ENCODE peak calls at places on chromosome 17, in nine cellular contexts. One of them, this sample, is unnamed.

GRCh38 chr17:38779965-38780752 is 19.2 kb downstream of the PIP4K2B start:
- DNase-seq in activated CD8-positive, alpha-beta memory T cell treated with anti-CD3 and anti-CD28 coated beads for 24 hours: no peak
- DNase-seq in AG04450: no peak
- DNase-seq in GM20000: no peak
- DNase-seq in hepatic stellate cell: no peak
- DNase-seq in Calu3: no peak
- DNase-seq in posterior vena cava: no peak
- DNase-seq in naive thymus-derived CD4-positive, alpha-beta T cell: no peak
- DNase-seq in Kasumi-1: no peak
- DNase-seq in this sample: no peak

GRCh38 chr17:38532451-38532850 is 73.3 kb downstream of the SRCIN1 start:
- DNase-seq in activated CD8-positive, alpha-beta memory T cell treated with anti-CD3 and anti-CD28 coated beads for 24 hours: no peak
- DNase-seq in AG04450: no peak
- DNase-seq in GM20000: no peak
- DNase-seq in hepatic stellate cell: no peak
- DNase-seq in Calu3: no peak
- DNase-seq in posterior vena cava: no peak
- DNase-seq in naive thymus-derived CD4-positive, alpha-beta T cell: no peak
- DNase-seq in Kasumi-1: no peak
- DNase-seq in this sample: no peak

GRCh38 chr17:77407321-77408277 is 266.8 kb downstream of the SEC14L1 start:
- DNase-seq in activated CD8-positive, alpha-beta memory T cell treated with anti-CD3 and anti-CD28 coated beads for 24 hours: no peak
- DNase-seq in AG04450: no peak
- DNase-seq in GM20000: no peak
- DNase-seq in hepatic stellate cell: no peak
- DNase-seq in Calu3: no peak
- DNase-seq in posterior vena cava: no peak
- DNase-seq in naive thymus-derived CD4-positive, alpha-beta T cell: no peak
- DNase-seq in Kasumi-1: no peak
- DNase-seq in this sample: no peak

GRCh38 chr17:66533572-66533971 is 231.2 kb downstream of the PRKCA start:
- DNase-seq in activated CD8-positive, alpha-beta memory T cell treated with anti-CD3 and anti-CD28 coated beads for 24 hours: peak; percentile 38
- DNase-seq in AG04450: peak; percentile 43
- DNase-seq in GM20000: no peak
- DNase-seq in hepatic stellate cell: no peak
- DNase-seq in Calu3: no peak
- DNase-seq in posterior vena cava: no peak
- DNase-seq in naive thymus-derived CD4-positive, alpha-beta T cell: no peak
- DNase-seq in Kasumi-1: peak; percentile 40
- DNase-seq in this sample: no peak

GRCh38 chr17:39236383-39236927 is 10.7 kb upstream of the STAC2 start:
- DNase-seq in activated CD8-positive, alpha-beta memory T cell treated with anti-CD3 and anti-CD28 coated beads for 24 hours: no peak
- DNase-seq in AG04450: no peak
- DNase-seq in GM20000: no peak
- DNase-seq in hepatic stellate cell: no peak
- DNase-seq in Calu3: no peak
- DNase-seq in posterior vena cava: peak; percentile 36
- DNase-seq in naive thymus-derived CD4-positive, alpha-beta T cell: no peak
- DNase-seq in Kasumi-1: no peak
- DNase-seq in this sample: no peak

GRCh38 chr17:3972931-3973330 is 8.7 kb upstream of the ATP2A3 start:
- DNase-seq in activated CD8-positive, alpha-beta memory T cell treated with anti-CD3 and anti-CD28 coated beads for 24 hours: no peak
- DNase-seq in AG04450: no peak
- DNase-seq in GM20000: no peak
- DNase-seq in hepatic stellate cell: no peak
- DNase-seq in Calu3: no peak
- DNase-seq in posterior vena cava: no peak
- DNase-seq in naive thymus-derived CD4-positive, alpha-beta T cell: no peak
- DNase-seq in Kasumi-1: no peak
- DNase-seq in this sample: no peak

GRCh38 chr17:60526726-60527125 is 684 bp upstream of the APPBP2 start:
- DNase-seq in activated CD8-positive, alpha-beta memory T cell treated with anti-CD3 and anti-CD28 coated beads for 24 hours: no peak
- DNase-seq in AG04450: no peak
- DNase-seq in GM20000: no peak
- DNase-seq in hepatic stellate cell: no peak
- DNase-seq in Calu3: no peak
- DNase-seq in posterior vena cava: no peak
- DNase-seq in naive thymus-derived CD4-positive, alpha-beta T cell: no peak
- DNase-seq in Kasumi-1: no peak
- DNase-seq in this sample: no peak

GRCh38 chr17:81125573-81126081 is 39.7 kb upstream of the PVALEF start:
- DNase-seq in activated CD8-positive, alpha-beta memory T cell treated with anti-CD3 and anti-CD28 coated beads for 24 hours: no peak
- DNase-seq in AG04450: no peak
- DNase-seq in GM20000: no peak
- DNase-seq in hepatic stellate cell: no peak
- DNase-seq in Calu3: no peak
- DNase-seq in posterior vena cava: no peak
- DNase-seq in naive thymus-derived CD4-positive, alpha-beta T cell: no peak
- DNase-seq in Kasumi-1: no peak
- DNase-seq in this sample: no peak

GRCh38 chr17:76091526-76092285 is 11.9 kb downstream of the EXOC7 start:
- DNase-seq in activated CD8-positive, alpha-beta memory T cell treated with anti-CD3 and anti-CD28 coated beads for 24 hours: no peak
- DNase-seq in AG04450: no peak
- DNase-seq in GM20000: no peak
- DNase-seq in hepatic stellate cell: no peak
- DNase-seq in Calu3: no peak
- DNase-seq in posterior vena cava: peak; percentile 69
- DNase-seq in naive thymus-derived CD4-positive, alpha-beta T cell: no peak
- DNase-seq in Kasumi-1: peak; percentile 81
- DNase-seq in this sample: no peak

GRCh38 chr17:35313875-35314409 is 59.5 kb downstream of the SLFN11 start:
- DNase-seq in activated CD8-positive, alpha-beta memory T cell treated with anti-CD3 and anti-CD28 coated beads for 24 hours: peak; percentile 69
- DNase-seq in AG04450: no peak
- DNase-seq in GM20000: peak; percentile 7
- DNase-seq in hepatic stellate cell: no peak
- DNase-seq in Calu3: no peak
- DNase-seq in posterior vena cava: no peak
- DNase-seq in naive thymus-derived CD4-positive, alpha-beta T cell: peak; percentile 30
- DNase-seq in Kasumi-1: no peak
- DNase-seq in this sample: peak; percentile 70

GRCh38 chr17:28008526-28008925 is 34.0 kb upstream of the NLK start:
- DNase-seq in activated CD8-positive, alpha-beta memory T cell treated with anti-CD3 and anti-CD28 coated beads for 24 hours: no peak
- DNase-seq in AG04450: peak; percentile 24
- DNase-seq in GM20000: no peak
- DNase-seq in hepatic stellate cell: peak; percentile 29
- DNase-seq in Calu3: peak; percentile 57
- DNase-seq in posterior vena cava: no peak
- DNase-seq in naive thymus-derived CD4-positive, alpha-beta T cell: no peak
- DNase-seq in Kasumi-1: peak; percentile 73
- DNase-seq in this sample: no peak

GRCh38 chr17:16456770-16457316 is 35.1 kb downstream of the LRRC75A start:
- DNase-seq in activated CD8-positive, alpha-beta memory T cell treated with anti-CD3 and anti-CD28 coated beads for 24 hours: no peak
- DNase-seq in AG04450: no peak
- DNase-seq in GM20000: no peak
- DNase-seq in hepatic stellate cell: no peak
- DNase-seq in Calu3: no peak
- DNase-seq in posterior vena cava: no peak
- DNase-seq in naive thymus-derived CD4-positive, alpha-beta T cell: no peak
- DNase-seq in Kasumi-1: no peak
- DNase-seq in this sample: no peak

GRCh38 chr17:50055426-50056216 is at the start of gene ITGA3:
- DNase-seq in activated CD8-positive, alpha-beta memory T cell treated with anti-CD3 and anti-CD28 coated beads for 24 hours: peak; percentile 79
- DNase-seq in AG04450: no peak
- DNase-seq in GM20000: peak; percentile 75
- DNase-seq in hepatic stellate cell: peak; percentile 91
- DNase-seq in Calu3: peak; percentile 98
- DNase-seq in posterior vena cava: peak; percentile 93
- DNase-seq in naive thymus-derived CD4-positive, alpha-beta T cell: peak; percentile 78
- DNase-seq in Kasumi-1: peak; percentile 20
- DNase-seq in this sample: peak; percentile 90